ENCODE peak calls at places on chromosomes 5 and 9, in seven cellular contexts. O is lower lobe of right lung; H is CD4-positive, CD25-positive, alpha-beta regulatory T cell; I is lung; C is right cardiac atrium; T is IMR-90; L is psoas muscle. E is an unnamed sample. For H3K4me1, the result is how much of the 10 kb centered on the place peaks cover.

GRCh38 chr9:83636813-83637212 is 13.9 kb downstream of the IDNK start:
- ATAC-seq in O (no peak), C (no peak), H (no peak), L (no peak), I (no peak), T (no peak), E (no peak)

GRCh38 chr5:87541033-87541432 is 128.3 kb upstream of the CCNH start:
- ATAC-seq in T (no peak), L (no peak), O (peak), C (peak), H (no peak), I (peak), E (peak)

GRCh38 chr9:14203366-14204056 is 110.4 kb downstream of the NFIB start:
- ATAC-seq in L (peak), C (peak), I (peak), H (no peak), O (peak), T (peak), E (peak)

GRCh38 chr5:79014631-79015030 is 29.5 kb upstream of the ARSB start:
- ATAC-seq in T (no peak), L (no peak), O (no peak), H (no peak), I (no peak), C (no peak), E (no peak)

GRCh38 chr5:10034008-10034407 is 215.7 kb downstream of the ATPSCKMT start:
- ATAC-seq in C (no peak), L (no peak), T (no peak), H (no peak), I (no peak), O (no peak), E (no peak)

GRCh38 chr5:163339148-163339547 is 98.2 kb upstream of the CCNG1 start:
- ATAC-seq in H (no peak), C (no peak), T (no peak), O (no peak), I (no peak), L (no peak), E (no peak)

GRCh38 chr9:4572184-4572826 is 82.0 kb downstream of the SLC1A1 start:
- ATAC-seq in T (no peak), L (no peak), H (peak), I (no peak), C (no peak), O (no peak), E (no peak)

GRCh38 chr5:107919969-107920368 is 249.2 kb upstream of the EFNA5 start:
- ATAC-seq in C (no peak), O (no peak), I (no peak), H (no peak), T (no peak), L (no peak), E (no peak)

GRCh38 chr9:98241357-98242104 is 13.9 kb downstream of the TBC1D2 start:
- ATAC-seq in H (no peak), C (no peak), L (no peak), O (peak), T (no peak), I (no peak), E (no peak)

GRCh38 chr5:61993446-61994017 is 312.5 kb upstream of the KIF2A start:
- ATAC-seq in H (no peak), C (no peak), I (no peak), L (no peak), O (no peak), T (no peak), E (no peak)

GRCh38 chr5:95899848-95900247 is 61.8 kb downstream of the ELL2 start:
- ATAC-seq in I (no peak), T (no peak), C (peak), H (no peak), L (peak), O (peak), E (no peak)

DNA sequence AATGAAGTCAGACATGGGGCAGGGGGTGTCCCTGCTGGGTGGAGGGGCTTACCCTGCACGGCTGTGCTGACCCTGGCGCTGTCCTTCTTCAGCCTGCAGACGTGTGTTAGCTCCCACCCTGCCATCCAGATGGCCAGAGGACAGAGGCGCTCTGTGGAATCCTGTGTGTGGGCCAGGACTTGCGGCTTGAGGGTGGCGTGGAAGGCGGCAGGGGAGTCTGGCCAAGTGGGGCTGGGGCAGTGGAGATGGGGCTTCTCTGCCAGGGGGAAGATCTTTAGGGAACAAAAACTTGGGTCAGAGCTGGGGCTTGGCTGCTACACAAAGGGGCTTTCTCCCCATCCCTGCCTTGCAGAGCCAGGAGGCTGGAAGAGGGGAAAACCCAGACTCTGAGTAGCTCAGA is 46.5 kb upstream of the SYNPO start:
- ATAC-seq in C (peak), I (no peak), O (no peak), T (no peak), H (no peak), L (no peak), E (no peak)
- H3K4me1 ChIP-seq in C (under half), I (under half), O (half or more), T (under half), H (under half), L (under half), E (under half)

GRCh38 chr5:68141494-68141893 is 74.1 kb upstream of the PIK3R1 start:
- ATAC-seq in T (peak), C (no peak), I (no peak), O (peak), H (peak), L (no peak), E (no peak)
- H3K4me1 ChIP-seq in T (under half), C (under half), I (under half), O (under half), H (under half), L (under half), E (under half)

DNA sequence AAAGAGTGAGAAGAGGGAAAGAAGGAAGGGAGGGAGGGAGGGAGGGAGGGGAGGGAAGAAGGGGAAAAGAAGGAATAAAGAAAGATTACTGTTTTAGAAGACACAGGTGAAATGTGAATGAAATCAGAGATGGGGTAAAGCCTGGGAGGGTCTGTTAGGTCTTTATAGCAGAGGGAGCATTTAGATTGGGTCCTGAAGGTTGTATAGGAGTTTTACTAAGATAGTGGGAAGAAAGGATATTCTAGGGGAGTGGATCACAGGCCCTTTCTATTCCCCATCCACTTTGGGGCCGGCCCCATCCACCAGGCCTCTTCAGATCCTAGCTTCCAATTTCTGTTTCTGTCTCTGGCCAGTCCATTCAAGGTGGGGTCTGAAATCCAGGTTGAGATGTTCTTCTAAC is 35.5 kb downstream of the C9orf50 start:
- ATAC-seq in H (no peak), C (no peak), T (no peak), L (no peak), I (no peak), O (no peak), E (no peak)
- H3K4me1 ChIP-seq in H (under half), C (under half), T (under half), L (under half), I (under half), O (under half), E (under half)

GRCh38 chr9:36292641-36293040 is 34.4 kb upstream of the GNE start:
- ATAC-seq in L (no peak), C (no peak), O (no peak), T (no peak), I (no peak), H (no peak), E (no peak)
- H3K4me1 ChIP-seq in L (under half), C (under half), O (under half), T (under half), I (under half), H (under half), E (under half)

DNA sequence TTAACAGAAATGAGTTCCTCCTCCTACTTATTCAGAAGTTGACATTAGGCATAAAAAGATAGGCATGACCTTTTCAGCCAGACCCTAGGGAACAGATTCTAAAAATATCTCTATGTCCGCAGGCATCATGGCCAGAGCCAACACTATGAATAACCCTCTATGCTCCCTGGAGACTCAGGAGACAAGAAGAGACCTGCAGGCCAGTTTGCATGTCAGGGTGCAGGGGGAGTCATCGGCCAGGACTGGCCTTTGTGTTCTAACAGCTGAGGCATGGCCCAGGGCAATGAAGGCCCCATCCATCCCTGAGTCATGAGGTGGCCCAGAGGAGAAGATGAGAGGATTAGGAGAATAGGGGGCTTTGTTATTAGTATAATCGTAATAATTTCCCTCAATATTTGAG is 93.8 kb downstream of the TMEM215 start:
- ATAC-seq in C (peak), H (no peak), O (no peak), L (peak), I (no peak), T (no peak), E (no peak)
- H3K4me1 ChIP-seq in C (under half), H (under half), O (under half), L (under half), I (under half), T (under half), E (under half)

GRCh38 chr5:142794527-142794926 is 24.4 kb downstream of the ARHGAP26 start:
- ATAC-seq in H (no peak), L (no peak), T (no peak), I (no peak), C (peak), O (no peak), E (no peak)

GRCh38 chr5:142796492-142797109 is 26.4 kb downstream of the ARHGAP26 start:
- ATAC-seq in I (no peak), L (no peak), C (no peak), O (no peak), H (no peak), T (no peak), E (no peak)

GRCh38 chr5:142797420-142797819 is 27.2 kb downstream of the ARHGAP26 start:
- ATAC-seq in H (no peak), T (no peak), O (no peak), C (no peak), I (no peak), L (no peak), E (no peak)

GRCh38 chr5:142792865-142793232 is 22.7 kb downstream of the ARHGAP26 start:
- ATAC-seq in C (no peak), T (no peak), I (no peak), L (no peak), O (no peak), H (no peak), E (no peak)

DNA sequence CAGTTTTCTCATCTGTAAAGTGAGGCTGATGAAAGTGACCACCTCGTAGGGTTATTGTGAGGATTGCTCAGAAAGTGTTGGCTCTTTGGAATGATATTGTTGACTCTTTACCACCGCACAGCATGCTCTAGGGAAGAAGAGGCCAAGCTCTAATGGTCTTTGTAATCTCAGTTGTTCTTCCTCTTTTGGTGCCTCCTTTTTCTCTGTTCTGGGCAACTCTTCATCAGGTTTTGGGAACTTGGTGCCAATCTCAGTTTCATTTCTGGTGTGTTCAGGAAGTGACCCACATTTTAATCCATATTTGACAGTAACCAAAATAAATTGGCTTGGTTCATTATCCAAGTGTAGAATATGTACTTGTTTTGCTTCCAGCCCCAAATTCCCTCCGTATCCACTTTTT is 25.1 kb downstream of the ARHGAP26 start:
- ATAC-seq in C (peak), T (no peak), I (no peak), O (peak), H (no peak), L (no peak), E (peak)
- H3K4me1 ChIP-seq in C (under half), T (under half), I (under half), O (under half), H (under half), L (under half), E (under half)

GRCh38 chr9:134355158-134355557 is 28.9 kb downstream of the RXRA start:
- ATAC-seq in I (no peak), L (no peak), H (no peak), C (no peak), T (no peak), O (no peak), E (no peak)

GRCh38 chr9:134351777-134352176 is 25.5 kb downstream of the RXRA start:
- ATAC-seq in T (no peak), L (peak), H (no peak), I (no peak), O (no peak), C (no peak), E (no peak)

GRCh38 chr9:134355561-134356278 is 29.5 kb downstream of the RXRA start:
- ATAC-seq in H (no peak), C (no peak), T (no peak), I (no peak), L (no peak), O (peak), E (no peak)

GRCh38 chr9:134352247-134352933 is 26.1 kb downstream of the RXRA start:
- ATAC-seq in I (no peak), T (no peak), L (peak), H (no peak), O (no peak), C (no peak), E (no peak)

GRCh38 chr9:134353539-134353938 is 27.3 kb downstream of the RXRA start:
- ATAC-seq in L (peak), C (no peak), O (no peak), I (no peak), H (no peak), T (no peak), E (no peak)
- H3K4me1 ChIP-seq in L (half or more), C (under half), O (half or more), I (half or more), H (under half), T (under half), E (half or more)

DNA sequence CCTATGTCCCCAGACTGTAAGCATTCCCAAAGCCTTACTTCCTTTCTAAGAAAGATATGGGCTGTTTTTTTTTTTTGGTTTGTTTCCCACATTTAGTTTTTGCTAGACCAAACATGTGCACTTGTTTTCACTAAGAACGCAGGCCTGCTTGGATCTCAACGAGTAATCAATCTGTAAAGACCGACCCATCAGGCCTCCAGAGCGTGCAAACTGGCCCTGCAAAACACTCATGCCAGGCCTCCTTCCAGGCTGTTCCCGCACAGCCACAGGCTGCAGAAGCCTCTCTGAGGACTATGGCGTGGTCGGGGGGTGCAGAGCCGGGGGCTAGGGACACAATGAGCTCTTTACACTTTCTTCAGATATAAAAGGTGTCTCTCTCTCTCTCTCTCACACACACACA is 304.9 kb upstream of the PANK3 start:
- ATAC-seq in O (no peak), H (no peak), I (no peak), T (no peak), C (no peak), L (no peak), E (no peak)
- H3K4me1 ChIP-seq in O (under half), H (under half), I (under half), T (under half), C (under half), L (under half), E (under half)